ENCODE peak calls at places on chromosomes 5 and 9, in four cellular contexts. One of them, this sample, is unnamed.

GRCh38 chr9:137255448-137256114 is 454 bp downstream of the NELFB start:
- DNase-seq in SK-N-SH: no peak
- DNase-seq in HepG2: peak
- DNase-seq in K562: no peak
- DNase-seq in this sample: no peak

GRCh38 chr9:76913467-76913866 is 7.6 kb upstream of the PRUNE2 start:
- DNase-seq in HepG2: no peak
- DNase-seq in K562: no peak
- DNase-seq in SK-N-SH: no peak
- DNase-seq in this sample: no peak

GRCh38 chr5:5318426-5319205 is 103.9 kb upstream of the ICE1 start:
- DNase-seq in HepG2: no peak
- DNase-seq in SK-N-SH: peak
- DNase-seq in K562: no peak
- DNase-seq in this sample: no peak

GRCh38 chr5:168329302-168329701 is 37.9 kb downstream of the WWC1 start:
- DNase-seq in K562: no peak
- DNase-seq in SK-N-SH: no peak
- DNase-seq in HepG2: peak
- DNase-seq in this sample: no peak

GRCh38 chr5:141529002-141529401 is 40.1 kb downstream of the PCDHGC5 start:
- DNase-seq in HepG2: no peak
- DNase-seq in SK-N-SH: no peak
- DNase-seq in K562: no peak
- DNase-seq in this sample: no peak

GRCh38 chr9:33972698-33973097 is 76.0 kb downstream of the UBAP2 start:
- DNase-seq in HepG2: no peak
- DNase-seq in K562: no peak
- DNase-seq in SK-N-SH: no peak
- DNase-seq in this sample: no peak

GRCh38 chr5:113693621-113694130 is 180.2 kb downstream of the YTHDC2 start:
- DNase-seq in K562: no peak
- DNase-seq in HepG2: no peak
- DNase-seq in SK-N-SH: no peak
- DNase-seq in this sample: no peak

GRCh38 chr9:83722726-83723495 is 15.2 kb upstream of the UBQLN1 start:
- DNase-seq in HepG2: no peak
- DNase-seq in SK-N-SH: no peak
- DNase-seq in K562: no peak
- DNase-seq in this sample: no peak

GRCh38 chr9:70260606-70261005 is 1.8 kb downstream of the SMC5 start:
- DNase-seq in HepG2: no peak
- DNase-seq in SK-N-SH: no peak
- DNase-seq in K562: no peak
- DNase-seq in this sample: no peak

GRCh38 chr9:89445135-89445797 is 52.6 kb downstream of the SEMA4D start:
- DNase-seq in HepG2: no peak
- DNase-seq in SK-N-SH: no peak
- DNase-seq in K562: no peak
- DNase-seq in this sample: no peak

GRCh38 chr9:33151007-33151557 is 16.1 kb downstream of the B4GALT1 start:
- DNase-seq in K562: no peak
- DNase-seq in SK-N-SH: no peak
- DNase-seq in HepG2: peak
- DNase-seq in this sample: no peak

DNA sequence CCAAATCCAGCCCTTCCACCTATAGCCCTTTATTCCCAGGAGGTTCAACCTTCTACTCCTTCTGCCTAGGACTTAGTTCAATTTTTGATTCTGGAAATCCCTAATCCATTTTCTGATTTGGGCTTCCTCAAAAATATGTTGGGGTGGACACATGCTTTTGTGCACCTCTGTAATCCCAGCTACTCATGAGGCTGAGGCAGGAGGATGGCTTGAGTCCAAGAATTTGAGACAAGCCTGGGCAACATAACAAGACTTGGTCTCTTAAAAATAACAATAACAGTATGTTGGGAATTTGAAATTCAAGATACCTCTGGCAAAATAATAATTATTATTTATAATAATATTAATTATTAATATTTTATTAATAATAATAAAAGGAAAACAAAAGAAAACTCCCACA is 188.7 kb upstream of the TLE4 start:
- DNase-seq in SK-N-SH: no peak
- DNase-seq in K562: no peak
- DNase-seq in HepG2: no peak
- DNase-seq in this sample: no peak
- TF ChIP-seq ELF1 in SK-N-SH: no peak
- TF ChIP-seq ELF1 in K562: no peak
- TF ChIP-seq ELF1 in HepG2: no peak
- TF ChIP-seq ELF1 in this sample: no peak

GRCh38 chr5:79771387-79771786 is 81.8 kb downstream of the CMYA5 start:
- DNase-seq in K562: no peak
- DNase-seq in HepG2: no peak
- DNase-seq in SK-N-SH: no peak
- DNase-seq in this sample: no peak
- TF ChIP-seq ELF1 in K562: no peak
- TF ChIP-seq ELF1 in HepG2: no peak
- TF ChIP-seq ELF1 in SK-N-SH: no peak
- TF ChIP-seq ELF1 in this sample: no peak

DNA sequence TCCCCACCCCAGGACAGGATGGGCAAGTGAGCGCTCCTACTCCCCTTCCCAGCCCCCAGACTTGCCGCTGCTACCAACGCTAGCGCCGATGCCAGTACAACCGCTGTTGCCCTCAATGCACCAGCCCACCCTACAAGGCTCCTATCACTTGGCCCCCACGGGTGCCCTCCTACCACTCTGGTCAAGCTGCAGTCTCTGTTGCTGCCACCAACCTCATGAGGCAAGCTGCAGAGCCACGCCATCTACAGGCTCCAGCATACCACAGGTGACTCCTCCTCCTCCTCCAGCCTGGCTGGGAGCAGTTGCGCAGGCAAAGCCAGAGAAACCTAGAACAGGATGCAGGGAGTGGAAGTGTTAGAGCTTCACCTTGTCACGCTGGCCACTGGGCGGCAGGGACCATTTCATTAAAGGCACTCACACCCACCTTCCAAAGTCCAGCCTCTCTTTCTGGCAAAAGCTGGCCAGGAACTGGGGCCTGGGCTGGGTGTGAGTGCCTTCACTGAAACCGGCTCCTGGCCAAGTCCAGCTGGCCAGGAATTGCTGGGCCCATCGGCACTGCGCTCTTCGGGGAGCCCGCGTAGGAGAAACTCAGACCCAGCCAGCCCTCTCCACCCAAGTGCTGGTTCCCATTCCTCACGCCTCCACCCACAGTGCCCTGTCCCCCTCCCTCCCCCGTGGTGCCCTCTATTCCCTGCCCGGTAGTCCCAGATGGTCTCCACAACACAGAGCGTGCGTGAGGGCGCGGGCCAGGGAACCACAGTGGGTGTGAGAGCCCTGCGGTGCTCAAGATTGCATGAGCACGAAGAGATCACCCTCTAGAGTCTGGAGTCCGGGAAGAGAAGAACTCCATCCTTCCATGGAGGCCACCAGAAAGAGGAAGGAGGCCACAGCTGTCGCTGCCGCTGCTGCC is 1.6 kb upstream of the PCAT7 start:
- DNase-seq in K562: no peak
- DNase-seq in SK-N-SH: no peak
- DNase-seq in HepG2: peak
- DNase-seq in this sample: no peak
- TF ChIP-seq ELF1 in K562: no peak
- TF ChIP-seq ELF1 in SK-N-SH: no peak
- TF ChIP-seq ELF1 in HepG2: peak
- TF ChIP-seq ELF1 in this sample: no peak

DNA sequence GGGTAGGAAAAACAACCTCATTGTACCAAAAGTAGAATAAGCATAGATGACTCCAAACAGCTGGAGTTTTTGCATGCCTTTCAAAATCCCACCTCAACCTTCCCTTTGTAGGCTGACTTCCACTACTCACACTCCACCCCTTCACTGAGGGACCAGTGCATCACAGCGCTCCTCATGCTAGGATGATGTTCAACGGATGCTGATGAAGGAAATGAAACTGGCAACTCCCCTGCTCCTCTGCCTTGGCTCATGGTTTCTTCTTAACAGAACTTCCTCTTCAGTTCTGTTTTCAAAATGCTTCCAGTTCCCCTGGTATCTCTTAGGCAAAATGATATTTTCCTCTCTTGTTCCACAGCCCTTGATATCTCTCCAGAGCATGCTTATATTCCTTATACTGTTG is 29.0 kb downstream of the LIFR start:
- DNase-seq in HepG2: no peak
- DNase-seq in K562: no peak
- DNase-seq in SK-N-SH: no peak
- DNase-seq in this sample: no peak
- TF ChIP-seq ELF1 in HepG2: no peak
- TF ChIP-seq ELF1 in K562: no peak
- TF ChIP-seq ELF1 in SK-N-SH: no peak
- TF ChIP-seq ELF1 in this sample: no peak

GRCh38 chr5:97534166-97534565 is 351.1 kb upstream of the RIOK2 start:
- DNase-seq in SK-N-SH: peak
- DNase-seq in HepG2: peak
- DNase-seq in K562: no peak
- DNase-seq in this sample: peak

GRCh38 chr5:97531549-97531948 is 348.5 kb upstream of the RIOK2 start:
- DNase-seq in K562: no peak
- DNase-seq in HepG2: no peak
- DNase-seq in SK-N-SH: no peak
- DNase-seq in this sample: no peak

GRCh38 chr5:97525780-97526179 is 342.7 kb upstream of the RIOK2 start:
- DNase-seq in SK-N-SH: no peak
- DNase-seq in K562: no peak
- DNase-seq in HepG2: no peak
- DNase-seq in this sample: no peak

GRCh38 chr5:97528941-97529340 is 345.9 kb upstream of the RIOK2 start:
- DNase-seq in K562: no peak
- DNase-seq in SK-N-SH: no peak
- DNase-seq in HepG2: no peak
- DNase-seq in this sample: no peak

DNA sequence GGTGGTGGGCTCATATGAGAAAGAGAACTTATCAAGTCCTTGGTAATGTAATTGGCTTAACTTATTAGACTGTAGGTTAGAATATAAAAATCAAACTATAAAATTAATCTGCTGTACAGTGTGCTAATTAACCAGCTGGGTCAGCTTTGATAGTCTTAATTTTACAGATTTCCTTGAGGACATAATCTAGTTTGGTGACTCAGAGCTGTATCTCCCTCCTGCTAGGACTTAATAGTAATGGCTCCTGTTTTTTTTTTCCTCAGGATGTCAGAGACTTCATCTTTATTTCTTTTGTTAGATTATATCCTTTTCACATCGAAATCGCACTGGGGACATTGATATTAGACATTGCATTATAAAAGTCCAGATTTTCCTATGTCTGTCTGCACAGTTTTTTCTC is 346.3 kb upstream of the RIOK2 start:
- DNase-seq in SK-N-SH: no peak
- DNase-seq in HepG2: no peak
- DNase-seq in K562: no peak
- DNase-seq in this sample: no peak
- TF ChIP-seq ELF1 in SK-N-SH: no peak
- TF ChIP-seq ELF1 in HepG2: no peak
- TF ChIP-seq ELF1 in K562: no peak
- TF ChIP-seq ELF1 in this sample: no peak

DNA sequence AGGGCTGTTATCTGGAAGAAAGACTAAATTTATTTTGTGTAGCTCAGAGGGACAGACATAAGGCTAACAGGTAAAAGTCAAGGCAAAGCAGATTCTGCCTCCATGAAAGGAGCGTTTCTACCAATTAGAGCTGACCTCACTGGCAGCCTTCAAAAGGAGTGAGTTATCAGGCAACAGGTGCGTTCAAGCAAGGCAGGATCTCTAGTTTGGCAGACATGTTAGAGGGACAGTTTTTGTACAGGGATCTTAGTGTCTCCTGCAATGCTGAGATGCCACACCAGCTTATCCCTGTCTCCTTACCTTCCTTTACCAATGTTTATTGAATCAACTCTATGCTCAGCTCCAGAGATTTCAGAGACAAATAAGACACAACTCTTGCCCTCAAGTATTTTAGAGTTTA is 73.8 kb downstream of the NRG2 start:
- DNase-seq in SK-N-SH: no peak
- DNase-seq in HepG2: no peak
- DNase-seq in K562: no peak
- DNase-seq in this sample: no peak
- TF ChIP-seq ELF1 in SK-N-SH: no peak
- TF ChIP-seq ELF1 in HepG2: no peak
- TF ChIP-seq ELF1 in K562: no peak
- TF ChIP-seq ELF1 in this sample: no peak

This sample was measured in HCT116.